ENCODE peak calls at places on chromosomes 7 and 10, in seven cellular contexts. Z is H9, H is endothelial cell of umbilical vein, T is A549, Y is GM23248, O is PC-9, J is neural progenitor cell. R is an unnamed sample.

GRCh38 chr7:124457841-124458240 is 307.8 kb downstream of the GPR37 start:
- DNase-seq in Z (no peak), H (no peak), T (no peak), Y (no peak), O (no peak), J (no peak), R (no peak)

GRCh38 chr10:62186999-62187695 is 81.5 kb downstream of the RTKN2 start:
- DNase-seq in Z (no peak), H (no peak), T (no peak), Y (peak), O (no peak), J (no peak), R (no peak)

GRCh38 chr10:102782698-102783540 is 39.2 kb downstream of the WBP1L start:
- DNase-seq in Z (no peak), H (peak), T (no peak), Y (peak), O (no peak), J (no peak), R (no peak)

GRCh38 chr7:22672892-22673637 is 53.9 kb upstream of the IL6 start:
- DNase-seq in Z (no peak), H (no peak), T (peak), Y (no peak), O (peak), J (no peak), R (no peak)

GRCh38 chr10:110172155-110172554 is 35.2 kb upstream of the MXI1 start:
- DNase-seq in Z (no peak), H (no peak), T (peak), Y (peak), O (no peak), J (no peak), R (no peak)

GRCh38 chr10:1933215-1933614 is 195.9 kb upstream of the ADARB2 start:
- DNase-seq in Z (no peak), H (no peak), T (no peak), Y (no peak), O (no peak), J (no peak), R (no peak)

GRCh38 chr10:120514035-120514620 is 57.1 kb downstream of the PLPP4 start:
- DNase-seq in Z (peak), H (peak), T (no peak), Y (peak), O (peak), J (peak), R (no peak)

GRCh38 chr10:27252267-27253000 is 11.8 kb upstream of the ACBD5 start:
- DNase-seq in Z (peak), H (peak), T (peak), Y (peak), O (peak), J (peak), R (no peak)

GRCh38 chr10:18144928-18145327 is 4.7 kb downstream of the CACNB2 start:
- DNase-seq in Z (no peak), H (no peak), T (no peak), Y (peak), O (no peak), J (peak), R (peak)

GRCh38 chr7:98856021-98856422 is 13.8 kb downstream of the TMEM130 start:
- DNase-seq in Z (no peak), H (no peak), T (no peak), Y (no peak), O (no peak), J (no peak), R (peak)

GRCh38 chr7:51606601-51607154 is 290.1 kb upstream of the COBL start:
- DNase-seq in Z (no peak), H (no peak), T (no peak), Y (no peak), O (no peak), J (no peak), R (no peak)

GRCh38 chr7:137485818-137486217 is 142.3 kb upstream of the PTN start:
- DNase-seq in Z (no peak), H (no peak), T (no peak), Y (no peak), O (no peak), J (peak), R (no peak)

GRCh38 chr10:121362026-121362425 is 236.2 kb downstream of the FGFR2 start:
- DNase-seq in Z (no peak), H (no peak), T (no peak), Y (no peak), O (no peak), J (no peak), R (no peak)

GRCh38 chr7:34313289-34313688 is 344.7 kb upstream of the NPSR1 start:
- DNase-seq in Z (no peak), H (no peak), T (no peak), Y (peak), O (no peak), J (no peak), R (no peak)

GRCh38 chr7:96495751-96496216 is 173.9 kb upstream of the SLC25A13 start:
- DNase-seq in Z (no peak), H (no peak), T (no peak), Y (no peak), O (no peak), J (no peak), R (peak)

GRCh38 chr10:51073461-51074237 is 638 bp upstream of the PRKG1 start:
- DNase-seq in Z (peak), H (no peak), T (no peak), Y (peak), O (peak), J (no peak), R (peak)

GRCh38 chr7:54180796-54181195 is 361.4 kb upstream of the VSTM2A start:
- DNase-seq in Z (no peak), H (no peak), T (no peak), Y (no peak), O (no peak), J (no peak), R (no peak)

GRCh38 chr7:156027821-156028220 is 215.6 kb upstream of the SHH start:
- DNase-seq in Z (no peak), H (no peak), T (no peak), Y (no peak), O (no peak), J (no peak), R (no peak)

GRCh38 chr7:12802070-12802469 is 114.6 kb downstream of the ARL4A start:
- DNase-seq in Z (no peak), H (peak), T (no peak), Y (peak), O (no peak), J (no peak), R (no peak)

GRCh38 chr7:2567663-2568238 is 9.0 kb downstream of the IQCE start:
- DNase-seq in Z (peak), H (no peak), T (no peak), Y (peak), O (no peak), J (peak), R (peak)

GRCh38 chr7:116663744-116664143 is 8.3 kb upstream of the MET start:
- DNase-seq in Z (no peak), H (peak), T (no peak), Y (no peak), O (no peak), J (no peak), R (no peak)

GRCh38 chr7:112204776-112205347 is 1.3 kb downstream of the DOCK4 start:
- DNase-seq in Z (no peak), H (peak), T (peak), Y (peak), O (no peak), J (peak), R (no peak)

GRCh38 chr7:140643416-140643815 is 2.8 kb upstream of the DENND2A start:
- DNase-seq in Z (no peak), H (no peak), T (no peak), Y (no peak), O (no peak), J (no peak), R (no peak)

GRCh38 chr7:69739182-69739581 is 140.9 kb downstream of the AUTS2 start:
- DNase-seq in Z (no peak), H (no peak), T (no peak), Y (no peak), O (no peak), J (no peak), R (no peak)

GRCh38 chr10:75396861-75397570 is 4.5 kb downstream of the ZNF503 start:
- DNase-seq in Z (peak), H (peak), T (no peak), Y (peak), O (no peak), J (peak), R (no peak)

GRCh38 chr10:62851449-62851848 is 35.3 kb upstream of the EGR2 start:
- DNase-seq in Z (peak), H (no peak), T (no peak), Y (peak), O (no peak), J (peak), R (no peak)

GRCh38 chr10:63713191-63714144 is 192.3 kb downstream of the REEP3 start:
- DNase-seq in Z (peak), H (peak), T (no peak), Y (peak), O (no peak), J (peak), R (peak)

GRCh38 chr10:17586741-17587720 is 30.1 kb downstream of the HACD1 start:
- DNase-seq in Z (no peak), H (no peak), T (no peak), Y (peak), O (no peak), J (no peak), R (no peak)

GRCh38 chr7:140084972-140085371 is 22.2 kb upstream of the PARP12 start:
- DNase-seq in Z (no peak), H (peak), T (no peak), Y (no peak), O (no peak), J (no peak), R (no peak)

GRCh38 chr7:105978035-105978434 is 15.0 kb downstream of the CDHR3 start:
- DNase-seq in Z (no peak), H (no peak), T (no peak), Y (no peak), O (no peak), J (no peak), R (no peak)

GRCh38 chr10:64091889-64092288 is 570.7 kb downstream of the REEP3 start:
- DNase-seq in Z (no peak), H (no peak), T (no peak), Y (peak), O (no peak), J (peak), R (peak)

GRCh38 chr10:64486149-64486548 is 964.9 kb downstream of the REEP3 start:
- DNase-seq in Z (no peak), H (no peak), T (no peak), Y (peak), O (no peak), J (no peak), R (no peak)

GRCh38 chr7:3910041-3910440 is 609.0 kb downstream of the SDK1 start:
- DNase-seq in Z (no peak), H (no peak), T (no peak), Y (no peak), O (no peak), J (peak), R (no peak)

GRCh38 chr7:73992104-73992562 is 35.8 kb upstream of the ELN start:
- DNase-seq in Z (no peak), H (no peak), T (no peak), Y (peak), O (no peak), J (no peak), R (no peak)

GRCh38 chr10:76581685-76582084 is 1055.9 kb downstream of the KCNMA1 start:
- DNase-seq in Z (no peak), H (no peak), T (no peak), Y (no peak), O (no peak), J (no peak), R (no peak)

GRCh38 chr10:24438800-24439199 is 229.9 kb downstream of the KIAA1217 start:
- DNase-seq in Z (no peak), H (no peak), T (no peak), Y (peak), O (no peak), J (no peak), R (no peak)

GRCh38 chr10:48496831-48497792 is 107.8 kb downstream of the ARHGAP22 start:
- DNase-seq in Z (no peak), H (peak), T (no peak), Y (peak), O (peak), J (no peak), R (no peak)

GRCh38 chr10:89633484-89633883 is 11.6 kb downstream of the PANK1 start:
- DNase-seq in Z (no peak), H (no peak), T (no peak), Y (peak), O (peak), J (no peak), R (no peak)

GRCh38 chr10:104067525-104067924 is 18.2 kb downstream of the COL17A1 start:
- DNase-seq in Z (peak), H (no peak), T (no peak), Y (no peak), O (no peak), J (peak), R (no peak)

GRCh38 chr10:104066945-104067344 is 18.7 kb downstream of the COL17A1 start:
- DNase-seq in Z (no peak), H (no peak), T (no peak), Y (no peak), O (no peak), J (peak), R (no peak)

GRCh38 chr10:104065748-104066147 is 19.9 kb downstream of the COL17A1 start:
- DNase-seq in Z (no peak), H (no peak), T (no peak), Y (no peak), O (no peak), J (no peak), R (no peak)

GRCh38 chr10:104072786-104073185 is 12.9 kb downstream of the COL17A1 start:
- DNase-seq in Z (no peak), H (no peak), T (no peak), Y (peak), O (no peak), J (no peak), R (no peak)

GRCh38 chr10:104069610-104070009 is 16.1 kb downstream of the COL17A1 start:
- DNase-seq in Z (no peak), H (no peak), T (no peak), Y (no peak), O (no peak), J (no peak), R (no peak)
- H3K4me2 ChIP-seq in Z (no peak), H (no peak), T (no peak), Y (no peak), O (no peak), J (no peak), R (no peak)

GRCh38 chr10:29199344-29199743 is 89.5 kb upstream of the LYZL1 start:
- DNase-seq in Z (peak), H (no peak), T (no peak), Y (no peak), O (no peak), J (peak), R (peak)

GRCh38 chr10:29203432-29203831 is 85.4 kb upstream of the LYZL1 start:
- DNase-seq in Z (no peak), H (no peak), T (no peak), Y (no peak), O (no peak), J (no peak), R (no peak)

GRCh38 chr10:29202541-29202940 is 86.3 kb upstream of the LYZL1 start:
- DNase-seq in Z (no peak), H (peak), T (no peak), Y (no peak), O (no peak), J (no peak), R (no peak)

GRCh38 chr10:29204119-29204518 is 84.8 kb upstream of the LYZL1 start:
- DNase-seq in Z (peak), H (no peak), T (no peak), Y (no peak), O (no peak), J (peak), R (peak)

GRCh38 chr10:29200280-29200679 is 88.6 kb upstream of the LYZL1 start:
- DNase-seq in Z (no peak), H (peak), T (no peak), Y (no peak), O (no peak), J (no peak), R (no peak)
- H3K4me2 ChIP-seq in Z (no peak), H (no peak), T (peak), Y (no peak), O (peak), J (no peak), R (no peak)

GRCh38 chr7:44750921-44751571 is 2.4 kb downstream of the ZMIZ2 start:
- DNase-seq in Z (no peak), H (no peak), T (no peak), Y (no peak), O (no peak), J (no peak), R (no peak)

GRCh38 chr7:44754802-44755697 is 6.4 kb downstream of the ZMIZ2 start:
- DNase-seq in Z (no peak), H (no peak), T (no peak), Y (no peak), O (no peak), J (no peak), R (no peak)

GRCh38 chr7:44750424-44750823 is 1.8 kb downstream of the ZMIZ2 start:
- DNase-seq in Z (no peak), H (no peak), T (no peak), Y (no peak), O (no peak), J (no peak), R (no peak)

GRCh38 chr7:44749992-44750391 is 1.3 kb downstream of the ZMIZ2 start:
- DNase-seq in Z (no peak), H (no peak), T (no peak), Y (no peak), O (no peak), J (no peak), R (no peak)

DNA sequence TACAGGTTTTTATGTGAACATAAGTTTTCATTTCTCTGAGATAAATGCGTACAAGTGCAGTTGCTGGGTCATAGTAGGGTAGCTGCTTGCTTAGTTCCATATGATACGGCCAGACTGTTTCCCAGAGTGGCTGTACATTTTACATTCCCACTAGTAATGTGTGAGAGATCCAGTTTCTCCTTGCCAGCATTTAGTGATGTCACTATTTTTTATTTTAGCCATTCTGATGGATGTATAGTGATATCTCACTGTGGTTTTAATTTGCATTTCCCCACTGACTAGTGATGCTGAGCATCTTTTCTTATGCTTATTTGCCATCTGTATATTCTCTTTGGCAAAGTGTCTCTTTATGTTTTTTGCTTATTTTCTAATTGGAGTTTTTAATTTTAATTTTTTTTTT is 4.2 kb downstream of the ZMIZ2 start:
- DNase-seq in Z (no peak), H (no peak), T (no peak), Y (no peak), O (no peak), J (no peak), R (no peak)
- H3K4me2 ChIP-seq in Z (no peak), H (no peak), T (no peak), Y (no peak), O (no peak), J (no peak), R (no peak)

GRCh38 chr10:125333209-125333591 is 172.8 kb upstream of the CTBP2 start:
- DNase-seq in Z (no peak), H (no peak), T (no peak), Y (peak), O (no peak), J (no peak), R (no peak)
- H3K4me2 ChIP-seq in Z (no peak), H (no peak), T (no peak), Y (no peak), O (no peak), J (no peak), R (no peak)

DNA sequence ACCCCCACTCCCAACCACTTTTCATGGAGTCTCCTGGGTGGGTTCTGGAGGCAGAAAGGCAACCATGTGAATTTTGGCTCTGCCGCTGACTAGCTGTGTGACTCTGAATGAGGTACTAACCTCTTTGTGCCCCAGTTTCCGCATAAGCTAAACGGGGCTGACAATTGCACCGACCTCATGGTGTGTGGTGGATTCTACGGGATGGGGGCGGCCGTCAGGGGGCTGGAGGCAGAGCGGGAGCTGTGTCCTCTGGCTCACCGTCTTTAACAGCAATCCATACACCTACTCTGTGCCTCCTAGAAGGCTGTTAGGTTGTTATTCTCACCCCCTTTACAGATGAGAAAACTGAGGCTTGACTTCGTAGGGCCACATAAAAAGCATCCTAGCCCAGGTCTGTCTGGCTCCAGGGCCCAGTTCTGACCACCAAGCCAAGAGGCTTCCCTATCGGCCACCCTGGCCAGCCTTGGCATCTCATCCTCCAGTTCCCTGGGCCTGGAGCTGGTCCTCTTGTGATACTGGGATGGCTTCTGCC is 4.3 kb upstream of the SLC29A3 start:
- DNase-seq in Z (no peak), H (no peak), T (no peak), Y (no peak), O (no peak), J (no peak), R (no peak)
- H3K4me2 ChIP-seq in Z (peak), H (no peak), T (peak), Y (no peak), O (peak), J (peak), R (no peak)

DNA sequence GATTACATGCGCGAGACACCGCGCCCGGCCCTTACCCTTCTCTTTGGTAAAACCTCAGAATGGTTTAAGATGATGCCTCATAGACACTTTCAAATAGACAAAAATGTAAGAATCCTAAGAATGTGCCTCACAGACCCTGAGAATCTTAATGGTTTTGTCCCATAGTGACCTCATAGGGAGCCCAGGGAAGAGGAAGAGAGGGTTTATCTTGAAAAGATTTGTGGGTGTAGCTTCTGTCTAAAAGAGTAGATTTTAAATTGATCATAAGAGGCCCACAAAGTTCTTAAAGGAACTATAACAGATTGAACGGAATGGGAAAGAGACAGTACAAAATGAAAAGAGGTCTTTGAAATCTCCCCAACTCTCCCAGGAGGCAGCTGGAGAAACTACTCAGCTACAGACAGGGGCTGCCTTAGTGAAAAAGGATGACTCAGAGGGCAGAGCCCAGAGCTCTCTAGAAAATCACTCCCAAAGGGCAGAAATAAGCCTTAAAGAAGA is 220.6 kb downstream of the ADRA2A start:
- DNase-seq in Z (no peak), H (no peak), T (no peak), Y (peak), O (no peak), J (peak), R (no peak)
- H3K4me2 ChIP-seq in Z (no peak), H (no peak), T (no peak), Y (peak), O (no peak), J (no peak), R (no peak)

DNA sequence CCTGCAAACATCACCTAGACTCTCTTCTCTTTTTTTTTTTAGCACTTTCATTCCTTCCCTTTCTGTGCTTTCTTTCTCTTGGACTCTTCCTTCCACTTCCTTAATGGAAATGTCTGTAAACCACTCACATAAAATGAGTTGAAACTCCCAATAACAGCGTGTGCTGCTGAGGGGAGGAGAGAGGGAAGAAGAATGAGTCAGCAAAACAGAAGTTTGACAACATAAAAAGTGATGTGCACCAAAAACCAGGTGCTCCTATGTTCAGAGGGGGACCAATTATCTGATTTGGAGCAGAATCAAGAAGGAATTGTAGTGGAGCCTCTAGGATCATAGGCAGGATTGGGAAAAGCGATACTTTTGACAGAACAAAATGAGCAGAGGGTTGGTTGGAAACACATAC is 712.1 kb upstream of the IGFBP3 start:
- DNase-seq in Z (no peak), H (no peak), T (no peak), Y (no peak), O (no peak), J (no peak), R (no peak)
- H3K4me2 ChIP-seq in Z (no peak), H (no peak), T (no peak), Y (no peak), O (no peak), J (no peak), R (no peak)

GRCh38 chr10:79493806-79494205 is 18.5 kb upstream of the EIF5AL1 start:
- DNase-seq in Z (no peak), H (no peak), T (no peak), Y (no peak), O (no peak), J (no peak), R (no peak)
- H3K4me2 ChIP-seq in Z (no peak), H (no peak), T (no peak), Y (no peak), O (no peak), J (no peak), R (no peak)